ENCODE peak calls at places on chromosomes 13 and 19, in ten cellular contexts. J is GM23248, U is adrenal gland, F is thoracic aorta, D is heart right ventricle, Z is neuronal stem cell, O is psoas muscle, K is tibial artery, P is gastrocnemius medialis, W is astrocyte. L is an unnamed sample.

GRCh38 chr13:40072663-40073120 is 417.2 kb downstream of the COG6 start:
- DNase-seq in K (no peak), F (no peak), O (no peak), J (no peak), D (no peak), W (no peak), Z (no peak), P (no peak), U (no peak), L (no peak)

GRCh38 chr13:30346789-30347167 is 39.4 kb upstream of the KATNAL1 start:
- DNase-seq in W (no peak), K (no peak), U (no peak), J (no peak), Z (no peak), F (no peak), D (no peak), P (no peak), O (no peak), L (no peak)

GRCh38 chr19:3982701-3983541 is 2.3 kb downstream of the EEF2 start:
- DNase-seq in Z (no peak), F (no peak), U (peak; percentile 57), O (peak; percentile 82), P (peak; percentile 84), D (no peak), W (peak; percentile 57), K (peak; percentile 67), J (peak; percentile 89), L (no peak)

GRCh38 chr19:2345794-2346663 is 14.0 kb upstream of the TMPRSS9 start:
- DNase-seq in U (no peak), J (peak; percentile 24), Z (no peak), O (peak; percentile 54), F (no peak), W (no peak), D (no peak), K (no peak), P (no peak), L (no peak)

GRCh38 chr13:41458939-41459753 is 1.8 kb downstream of the RGCC start:
- DNase-seq in Z (no peak), O (no peak), K (peak; percentile 73), J (peak; percentile 84), P (peak; percentile 35), U (no peak), D (peak; percentile 32), F (no peak), W (no peak), L (no peak)

GRCh38 chr19:58350871-58351557 is 2.3 kb downstream of the A1BG start:
- DNase-seq in D (no peak), U (no peak), W (no peak), O (no peak), K (no peak), P (no peak), Z (no peak), J (no peak), F (no peak), L (no peak)

GRCh38 chr13:25352806-25353205 is 19.0 kb upstream of the ATP8A2 start:
- DNase-seq in F (no peak), O (no peak), K (no peak), Z (no peak), D (no peak), J (no peak), W (no peak), U (no peak), P (no peak), L (no peak)

GRCh38 chr19:55256562-55257460 is 2.0 kb downstream of the PPP6R1 start:
- DNase-seq in O (peak; percentile 19), Z (no peak), K (no peak), U (no peak), D (no peak), P (no peak), W (no peak), J (peak; percentile 41), F (no peak), L (no peak)

GRCh38 chr19:2607712-2608601 is 94.5 kb downstream of the GNG7 start:
- DNase-seq in F (no peak), P (no peak), J (no peak), W (no peak), O (no peak), Z (no peak), D (no peak), K (no peak), U (no peak), L (no peak)

GRCh38 chr13:75558130-75558840 is 8.7 kb downstream of the UCHL3 start:
- DNase-seq in P (no peak), F (no peak), U (no peak), D (no peak), Z (no peak), J (no peak), K (no peak), O (no peak), W (no peak), L (no peak)

GRCh38 chr19:49361438-49362047 is 673 bp downstream of the TEAD2 start:
- DNase-seq in K (peak; percentile 91), P (peak; percentile 45), W (peak; percentile 65), J (peak; percentile 75), U (peak; percentile 83), Z (peak; percentile 70), D (peak; percentile 89), F (no peak), O (peak; percentile 85), L (peak; percentile 66)

GRCh38 chr13:113411216-113412023 is 41.9 kb downstream of the ADPRHL1 start:
- DNase-seq in D (peak; percentile 75), U (no peak), K (peak; percentile 93), J (peak; percentile 97), O (peak; percentile 97), W (peak; percentile 97), P (peak; percentile 99), Z (no peak), F (peak; percentile 71), L (peak; percentile 89)

DNA sequence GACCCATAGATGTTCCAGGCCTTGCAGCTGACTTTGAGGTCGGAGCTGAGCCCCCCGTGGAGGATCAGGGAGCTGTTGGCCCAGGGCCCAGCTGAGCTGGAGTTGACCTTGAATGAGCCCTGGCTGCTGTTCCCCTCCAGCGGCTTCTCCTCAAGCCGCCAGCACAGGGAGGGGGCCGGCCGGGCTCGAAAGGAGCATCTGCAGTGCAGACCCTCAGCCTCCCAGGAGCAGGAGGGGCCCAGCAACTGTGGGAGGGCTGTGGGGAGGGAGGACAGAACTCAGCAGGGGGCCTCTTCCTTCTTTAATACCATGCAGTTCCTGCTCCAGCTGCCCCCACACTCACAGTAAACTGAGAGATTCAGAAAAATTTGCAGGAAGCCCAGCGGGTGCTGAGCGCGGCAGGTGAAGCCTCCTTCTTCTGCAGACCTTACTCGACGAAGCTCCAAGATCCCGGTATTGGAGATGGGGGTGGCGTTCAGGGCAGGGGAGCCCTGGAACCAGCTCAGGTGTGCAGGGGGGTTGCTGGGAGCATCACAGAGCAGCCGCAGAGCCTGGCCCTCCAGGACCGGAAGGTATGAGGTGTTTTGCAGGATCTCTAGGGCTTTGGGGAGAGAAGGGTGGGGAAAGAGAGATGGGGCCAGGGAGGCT is 2.6 kb downstream of the SIGLEC5 start:
- DNase-seq in D (no peak), W (no peak), P (no peak), K (no peak), U (no peak), F (no peak), O (no peak), Z (no peak), J (no peak), L (no peak)
- H3K27me3 ChIP-seq in D (peaks cover 18% of the 10 kb centered on the region), W (no peaks in the 10 kb centered on the region), P (no peaks in the 10 kb centered on the region), K (peaks cover 16% of the 10 kb centered on the region), U (peaks cover 4% of the 10 kb centered on the region), F (no peaks in the 10 kb centered on the region), O (no peaks in the 10 kb centered on the region), Z (peaks cover 2% of the 10 kb centered on the region), J (peaks cover 23% of the 10 kb centered on the region), L (no peaks in the 10 kb centered on the region)

GRCh38 chr13:83941669-83942335 is 59.5 kb upstream of the SLITRK1 start:
- DNase-seq in J (no peak), U (no peak), W (no peak), D (no peak), Z (peak; percentile 12), F (no peak), O (no peak), K (no peak), P (no peak), L (no peak)

GRCh38 chr13:83940742-83941141 is 58.5 kb upstream of the SLITRK1 start:
- DNase-seq in Z (no peak), K (no peak), O (no peak), D (no peak), W (peak; percentile 26), P (no peak), J (peak; percentile 1), U (no peak), F (no peak), L (no peak)

GRCh38 chr13:83935566-83935965 is 53.3 kb upstream of the SLITRK1 start:
- DNase-seq in K (no peak), O (no peak), Z (no peak), W (no peak), U (no peak), J (no peak), D (no peak), P (no peak), F (no peak), L (no peak)

DNA sequence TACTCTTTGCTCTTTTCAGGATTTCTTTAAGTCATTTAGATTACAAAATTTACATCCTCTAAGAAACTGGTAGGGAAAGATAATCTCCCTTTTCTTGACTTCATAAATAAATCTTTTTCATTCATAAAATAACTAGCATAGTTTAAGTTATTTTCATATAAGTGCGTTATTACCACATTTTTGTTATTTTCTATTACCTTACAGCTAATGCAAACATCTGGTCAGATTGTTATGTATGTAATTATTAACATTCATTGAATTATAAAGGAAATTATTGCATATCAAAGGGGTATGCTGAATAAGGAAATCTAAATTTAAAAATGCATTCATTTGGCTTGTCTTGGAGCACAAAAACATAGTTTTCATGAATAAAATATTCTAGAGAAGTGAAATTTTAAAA is 55.3 kb upstream of the SLITRK1 start:
- DNase-seq in Z (no peak), W (no peak), O (no peak), P (no peak), K (no peak), J (no peak), F (no peak), U (no peak), D (no peak), L (no peak)
- H3K27ac ChIP-seq in Z (no peak overlapping the region), W (no peak overlapping the region), O (no peak overlapping the region), P (no peak overlapping the region), K (no peak overlapping the region), J (no peak overlapping the region), F (no peak overlapping the region), U (no peak overlapping the region), D (no peak overlapping the region), L (no peak overlapping the region)

DNA sequence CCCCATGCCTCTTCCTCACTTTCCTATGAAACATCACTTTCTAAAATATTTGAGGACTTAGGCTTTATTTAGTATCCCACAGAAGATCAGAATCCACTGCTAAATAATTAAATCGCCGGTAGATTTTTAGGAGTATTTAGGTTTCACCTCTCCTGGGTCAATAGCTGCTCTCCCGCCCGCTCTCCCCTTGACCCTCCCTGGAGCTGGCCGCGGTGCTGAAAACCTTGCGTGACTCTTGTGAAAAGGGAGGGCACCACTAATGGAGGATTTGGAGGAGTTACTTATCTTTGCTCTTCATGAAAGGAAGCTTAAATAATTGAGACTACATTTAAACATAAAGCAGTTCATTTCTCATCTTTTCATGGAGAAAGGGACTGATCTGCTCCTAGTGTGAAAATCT is 14.1 kb downstream of the POU4F1 start:
- DNase-seq in Z (peak; percentile 79), J (peak; percentile 49), K (no peak), P (no peak), O (no peak), U (peak; percentile 39), F (no peak), D (peak; percentile 56), W (no peak), L (no peak)
- H3K27me3 ChIP-seq in Z (peaks cover 37% of the 10 kb centered on the region), J (peaks cover 79% of the 10 kb centered on the region), K (peaks cover 84% of the 10 kb centered on the region), P (peaks cover 92% of the 10 kb centered on the region), O (peaks cover 94% of the 10 kb centered on the region), U (peaks cover 90% of the 10 kb centered on the region), F (peaks cover 16% of the 10 kb centered on the region), D (peaks cover 99% of the 10 kb centered on the region), W (peaks cover 52% of the 10 kb centered on the region), L (peaks cover 48% of the 10 kb centered on the region)

GRCh38 chr13:33489563-33489962 is 204.0 kb upstream of the STARD13 start:
- DNase-seq in K (no peak), Z (no peak), D (no peak), O (no peak), W (no peak), P (no peak), F (no peak), J (no peak), U (no peak), L (no peak)
- H3K27ac ChIP-seq in K (no peak overlapping the region), Z (no peak overlapping the region), D (no peak overlapping the region), O (no peak overlapping the region), W (no peak overlapping the region), P (no peak overlapping the region), F (no peak overlapping the region), J (no peak overlapping the region), U (no peak overlapping the region), L (no peak overlapping the region)